ENCODE peak calls at places on chromosomes 5 and 9, in seven cellular contexts. One of them, this sample, is unnamed.

GRCh38 chr9:89996717-89997116 is 391.9 kb downstream of the GADD45G start:
- DNase-seq in breast epithelium: no peak
- DNase-seq in coronary artery: no peak
- DNase-seq in heart right ventricle: no peak
- DNase-seq in body of pancreas: no peak
- DNase-seq in tibial artery: no peak
- DNase-seq in H9: no peak
- DNase-seq in this sample: no peak

GRCh38 chr5:147400836-147401235 is 109.0 kb downstream of the DPYSL3 start:
- DNase-seq in H9: no peak
- DNase-seq in breast epithelium: no peak
- DNase-seq in coronary artery: no peak
- DNase-seq in heart right ventricle: no peak
- DNase-seq in tibial artery: no peak
- DNase-seq in body of pancreas: no peak
- DNase-seq in this sample: no peak

GRCh38 chr5:173055722-173055982 is 500 bp upstream of the CREBRF start:
- DNase-seq in heart right ventricle: no peak
- DNase-seq in body of pancreas: no peak
- DNase-seq in coronary artery: no peak
- DNase-seq in H9: no peak
- DNase-seq in tibial artery: no peak
- DNase-seq in breast epithelium: no peak
- DNase-seq in this sample: no peak

GRCh38 chr9:81473708-81474107 is 215.6 kb downstream of the TLE1 start:
- DNase-seq in H9: no peak
- DNase-seq in tibial artery: no peak
- DNase-seq in coronary artery: no peak
- DNase-seq in heart right ventricle: no peak
- DNase-seq in body of pancreas: no peak
- DNase-seq in breast epithelium: no peak
- DNase-seq in this sample: no peak

GRCh38 chr5:91219141-91219802 is 163.8 kb downstream of the ARRDC3 start:
- DNase-seq in body of pancreas: peak
- DNase-seq in breast epithelium: peak
- DNase-seq in coronary artery: no peak
- DNase-seq in heart right ventricle: peak
- DNase-seq in tibial artery: no peak
- DNase-seq in H9: no peak
- DNase-seq in this sample: peak

GRCh38 chr5:124847907-124848306 is 101.5 kb upstream of the ZNF608 start:
- DNase-seq in coronary artery: no peak
- DNase-seq in heart right ventricle: no peak
- DNase-seq in body of pancreas: no peak
- DNase-seq in H9: no peak
- DNase-seq in tibial artery: no peak
- DNase-seq in breast epithelium: no peak
- DNase-seq in this sample: no peak

GRCh38 chr9:136856541-136857141 is 4.5 kb downstream of the MAMDC4 start:
- DNase-seq in heart right ventricle: no peak
- DNase-seq in H9: peak
- DNase-seq in body of pancreas: no peak
- DNase-seq in coronary artery: no peak
- DNase-seq in tibial artery: peak
- DNase-seq in breast epithelium: no peak
- DNase-seq in this sample: peak

GRCh38 chr5:68464424-68464823 is 248.9 kb downstream of the PIK3R1 start:
- DNase-seq in breast epithelium: no peak
- DNase-seq in tibial artery: no peak
- DNase-seq in heart right ventricle: no peak
- DNase-seq in H9: no peak
- DNase-seq in coronary artery: no peak
- DNase-seq in body of pancreas: no peak
- DNase-seq in this sample: no peak

GRCh38 chr5:14160116-14160515 is 17.0 kb downstream of the TRIO start:
- DNase-seq in H9: no peak
- DNase-seq in breast epithelium: no peak
- DNase-seq in coronary artery: no peak
- DNase-seq in tibial artery: no peak
- DNase-seq in body of pancreas: no peak
- DNase-seq in heart right ventricle: no peak
- DNase-seq in this sample: no peak

GRCh38 chr5:4977421-4977820 is 162.7 kb upstream of the ADAMTS16 start:
- DNase-seq in heart right ventricle: no peak
- DNase-seq in H9: no peak
- DNase-seq in breast epithelium: no peak
- DNase-seq in body of pancreas: no peak
- DNase-seq in coronary artery: no peak
- DNase-seq in tibial artery: no peak
- DNase-seq in this sample: no peak

GRCh38 chr9:3868012-3868411 is 342.2 kb upstream of the RFX3 start:
- DNase-seq in coronary artery: no peak
- DNase-seq in breast epithelium: no peak
- DNase-seq in H9: no peak
- DNase-seq in tibial artery: no peak
- DNase-seq in body of pancreas: no peak
- DNase-seq in heart right ventricle: no peak
- DNase-seq in this sample: no peak

GRCh38 chr5:1743061-1743768 is 56.4 kb downstream of the MRPL36 start:
- DNase-seq in tibial artery: peak
- DNase-seq in H9: no peak
- DNase-seq in breast epithelium: no peak
- DNase-seq in body of pancreas: no peak
- DNase-seq in coronary artery: peak
- DNase-seq in heart right ventricle: no peak
- DNase-seq in this sample: no peak

GRCh38 chr9:19663554-19663953 is 125.3 kb downstream of the SLC24A2 start:
- DNase-seq in breast epithelium: no peak
- DNase-seq in body of pancreas: no peak
- DNase-seq in H9: no peak
- DNase-seq in heart right ventricle: no peak
- DNase-seq in tibial artery: no peak
- DNase-seq in coronary artery: no peak
- DNase-seq in this sample: no peak

GRCh38 chr9:112838342-112838741 is 52.3 kb downstream of the SLC46A2 start:
- DNase-seq in coronary artery: no peak
- DNase-seq in body of pancreas: no peak
- DNase-seq in H9: no peak
- DNase-seq in breast epithelium: no peak
- DNase-seq in heart right ventricle: no peak
- DNase-seq in tibial artery: no peak
- DNase-seq in this sample: no peak

GRCh38 chr9:112842555-112842954 is 48.1 kb downstream of the SLC46A2 start:
- DNase-seq in heart right ventricle: no peak
- DNase-seq in coronary artery: no peak
- DNase-seq in body of pancreas: no peak
- DNase-seq in H9: no peak
- DNase-seq in breast epithelium: no peak
- DNase-seq in tibial artery: no peak
- DNase-seq in this sample: no peak

GRCh38 chr9:112844771-112845542 is 45.7 kb downstream of the SLC46A2 start:
- DNase-seq in tibial artery: peak
- DNase-seq in heart right ventricle: peak
- DNase-seq in H9: peak
- DNase-seq in coronary artery: peak
- DNase-seq in body of pancreas: peak
- DNase-seq in breast epithelium: peak
- DNase-seq in this sample: peak

GRCh38 chr9:112839331-112839730 is 51.3 kb downstream of the SLC46A2 start:
- DNase-seq in breast epithelium: no peak
- DNase-seq in coronary artery: no peak
- DNase-seq in body of pancreas: no peak
- DNase-seq in tibial artery: no peak
- DNase-seq in heart right ventricle: no peak
- DNase-seq in H9: no peak
- DNase-seq in this sample: no peak

DNA sequence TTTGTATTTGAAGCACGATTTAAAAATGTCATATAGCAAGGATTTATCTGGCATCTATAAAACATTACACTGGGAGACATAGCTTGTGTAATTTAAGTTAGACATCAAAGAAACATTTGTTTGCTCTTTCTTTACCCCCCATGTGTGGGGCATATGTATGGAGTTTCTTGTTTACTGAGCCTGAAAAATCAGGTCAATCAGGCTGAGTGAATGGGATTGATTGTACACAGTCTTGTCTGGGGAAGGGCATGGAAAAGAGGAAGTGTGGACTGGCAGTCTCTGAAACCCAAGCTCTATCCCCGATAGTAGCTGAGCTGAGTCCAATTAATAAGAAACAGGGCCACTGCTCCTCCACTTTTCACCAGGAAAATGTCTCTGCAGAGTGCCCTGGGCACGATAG is 49.4 kb downstream of the SLC46A2 start:
- DNase-seq in heart right ventricle: no peak
- DNase-seq in breast epithelium: no peak
- DNase-seq in body of pancreas: no peak
- DNase-seq in tibial artery: no peak
- DNase-seq in H9: no peak
- DNase-seq in coronary artery: no peak
- DNase-seq in this sample: no peak
- H3K27ac ChIP-seq in heart right ventricle: no peak
- H3K27ac ChIP-seq in breast epithelium: peak
- H3K27ac ChIP-seq in body of pancreas: no peak
- H3K27ac ChIP-seq in tibial artery: no peak
- H3K27ac ChIP-seq in H9: no peak
- H3K27ac ChIP-seq in coronary artery: no peak
- H3K27ac ChIP-seq in this sample: peak

GRCh38 chr9:95810814-95811213 is 64.7 kb upstream of the ERCC6L2 start:
- DNase-seq in coronary artery: no peak
- DNase-seq in body of pancreas: no peak
- DNase-seq in tibial artery: no peak
- DNase-seq in breast epithelium: no peak
- DNase-seq in heart right ventricle: no peak
- DNase-seq in H9: no peak
- DNase-seq in this sample: no peak

GRCh38 chr9:95809686-95810085 is 65.8 kb upstream of the ERCC6L2 start:
- DNase-seq in heart right ventricle: no peak
- DNase-seq in H9: no peak
- DNase-seq in tibial artery: no peak
- DNase-seq in body of pancreas: no peak
- DNase-seq in coronary artery: no peak
- DNase-seq in breast epithelium: no peak
- DNase-seq in this sample: no peak

GRCh38 chr9:95808001-95808400 is 67.5 kb upstream of the ERCC6L2 start:
- DNase-seq in heart right ventricle: no peak
- DNase-seq in breast epithelium: no peak
- DNase-seq in H9: no peak
- DNase-seq in coronary artery: no peak
- DNase-seq in tibial artery: no peak
- DNase-seq in body of pancreas: no peak
- DNase-seq in this sample: no peak

GRCh38 chr9:95810133-95810532 is 65.4 kb upstream of the ERCC6L2 start:
- DNase-seq in H9: no peak
- DNase-seq in heart right ventricle: no peak
- DNase-seq in body of pancreas: no peak
- DNase-seq in breast epithelium: no peak
- DNase-seq in coronary artery: no peak
- DNase-seq in tibial artery: no peak
- DNase-seq in this sample: no peak

GRCh38 chr9:95807326-95807947 is 68.1 kb upstream of the ERCC6L2 start:
- DNase-seq in heart right ventricle: no peak
- DNase-seq in coronary artery: no peak
- DNase-seq in tibial artery: peak
- DNase-seq in breast epithelium: no peak
- DNase-seq in H9: no peak
- DNase-seq in body of pancreas: no peak
- DNase-seq in this sample: no peak
- H3K27ac ChIP-seq in heart right ventricle: no peak
- H3K27ac ChIP-seq in coronary artery: peak
- H3K27ac ChIP-seq in tibial artery: peak
- H3K27ac ChIP-seq in breast epithelium: no peak
- H3K27ac ChIP-seq in H9: no peak
- H3K27ac ChIP-seq in body of pancreas: no peak
- H3K27ac ChIP-seq in this sample: no peak

GRCh38 chr9:115945009-115945431 is 208.6 kb upstream of the PAPPA start:
- DNase-seq in body of pancreas: no peak
- DNase-seq in heart right ventricle: peak
- DNase-seq in H9: no peak
- DNase-seq in breast epithelium: no peak
- DNase-seq in tibial artery: no peak
- DNase-seq in coronary artery: no peak
- DNase-seq in this sample: no peak
- H3K27ac ChIP-seq in body of pancreas: peak
- H3K27ac ChIP-seq in heart right ventricle: peak
- H3K27ac ChIP-seq in H9: no peak
- H3K27ac ChIP-seq in breast epithelium: peak
- H3K27ac ChIP-seq in tibial artery: peak
- H3K27ac ChIP-seq in coronary artery: peak
- H3K27ac ChIP-seq in this sample: peak

GRCh38 chr9:97599447-97599846 is 33.7 kb downstream of the TSTD2 start:
- DNase-seq in heart right ventricle: no peak
- DNase-seq in tibial artery: no peak
- DNase-seq in H9: no peak
- DNase-seq in coronary artery: no peak
- DNase-seq in body of pancreas: no peak
- DNase-seq in breast epithelium: no peak
- DNase-seq in this sample: no peak

GRCh38 chr9:97598461-97599288 is 34.5 kb downstream of the TSTD2 start:
- DNase-seq in breast epithelium: peak
- DNase-seq in coronary artery: no peak
- DNase-seq in tibial artery: peak
- DNase-seq in body of pancreas: peak
- DNase-seq in H9: peak
- DNase-seq in heart right ventricle: peak
- DNase-seq in this sample: peak

GRCh38 chr9:97602430-97602829 is 30.7 kb downstream of the TSTD2 start:
- DNase-seq in coronary artery: no peak
- DNase-seq in heart right ventricle: no peak
- DNase-seq in body of pancreas: no peak
- DNase-seq in tibial artery: no peak
- DNase-seq in H9: no peak
- DNase-seq in breast epithelium: no peak
- DNase-seq in this sample: no peak

GRCh38 chr9:97601228-97601898 is 31.8 kb downstream of the TSTD2 start:
- DNase-seq in body of pancreas: no peak
- DNase-seq in tibial artery: no peak
- DNase-seq in breast epithelium: no peak
- DNase-seq in coronary artery: no peak
- DNase-seq in heart right ventricle: no peak
- DNase-seq in H9: no peak
- DNase-seq in this sample: no peak

DNA sequence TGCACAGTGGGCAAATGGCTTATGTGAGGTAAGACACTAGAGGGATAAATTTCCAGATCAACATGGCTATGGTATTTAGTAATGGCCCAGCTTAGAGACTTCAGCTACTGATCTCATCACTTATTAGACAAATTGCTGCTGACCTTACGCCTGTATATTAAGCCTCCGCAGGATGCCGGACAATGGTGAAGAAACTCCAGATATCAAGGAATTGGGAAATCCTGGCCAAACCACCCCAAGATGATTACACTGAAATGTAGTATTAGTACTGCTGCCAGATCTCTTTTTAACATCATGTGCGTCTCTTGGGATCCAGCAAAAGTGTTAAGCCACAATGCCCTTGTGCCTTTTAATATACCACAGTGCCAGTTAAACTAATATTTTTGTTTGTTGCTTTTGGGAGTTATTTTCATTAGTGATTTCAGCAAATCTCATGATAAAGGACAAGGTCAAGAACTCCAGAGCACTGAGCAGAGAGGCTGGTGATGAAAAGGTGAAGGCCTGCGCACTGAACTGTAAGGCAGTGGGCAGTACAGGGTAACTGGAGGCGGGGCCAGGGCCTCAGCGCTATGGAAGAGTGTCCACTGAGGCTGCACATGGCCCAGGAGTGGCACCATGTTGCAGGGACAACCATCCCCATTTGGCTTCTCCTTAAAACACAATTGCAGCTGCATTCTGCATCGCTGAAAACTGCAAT is 32.5 kb downstream of the TSTD2 start:
- DNase-seq in heart right ventricle: no peak
- DNase-seq in H9: no peak
- DNase-seq in body of pancreas: no peak
- DNase-seq in tibial artery: no peak
- DNase-seq in coronary artery: no peak
- DNase-seq in breast epithelium: no peak
- DNase-seq in this sample: no peak
- H3K27ac ChIP-seq in heart right ventricle: no peak
- H3K27ac ChIP-seq in H9: no peak
- H3K27ac ChIP-seq in body of pancreas: no peak
- H3K27ac ChIP-seq in tibial artery: peak
- H3K27ac ChIP-seq in coronary artery: peak
- H3K27ac ChIP-seq in breast epithelium: no peak
- H3K27ac ChIP-seq in this sample: no peak